ENCODE peak calls at places on chromosomes 7 and 10, in four cellular contexts. N is RPMI8226, L is AG04449, W is activated T-cell treated with anti-CD3 and anti-CD28 coated beads for 1 hour. A is an unnamed sample.

GRCh38 chr10:1507436-1507835 is 229.9 kb downstream of the ADARB2 start:
- DNase-seq in N (no peak), L (no peak), W (no peak), A (no peak)

GRCh38 chr10:126309193-126309592 is 79.1 kb downstream of the ADAM12 start:
- DNase-seq in N (no peak), L (no peak), W (no peak), A (no peak)

GRCh38 chr10:59753267-59753666 is at the start of gene MRLN:
- DNase-seq in N (no peak), L (no peak), W (no peak), A (no peak)

GRCh38 chr7:77415822-77416620 is at the start of gene GSAP:
- DNase-seq in N (peak; percentile 63), L (no peak), W (peak; percentile 40), A (no peak)

GRCh38 chr10:129877773-129878371 is 86.2 kb downstream of the EBF3 start:
- DNase-seq in N (peak; percentile 36), L (no peak), W (peak; percentile 11), A (peak; percentile 11)

GRCh38 chr7:20858913-20859312 is 72.2 kb upstream of the SP8 start:
- DNase-seq in N (no peak), L (no peak), W (no peak), A (no peak)

GRCh38 chr7:107999814-108000560 is 3.0 kb downstream of the LAMB1 start:
- DNase-seq in N (no peak), L (no peak), W (no peak), A (peak; percentile 21)

GRCh38 chr7:133529861-133530260 is 277.0 kb downstream of the EXOC4 start:
- DNase-seq in N (no peak), L (no peak), W (no peak), A (no peak)

GRCh38 chr7:12685550-12685949 is 1.9 kb upstream of the ARL4A start:
- DNase-seq in N (no peak), L (no peak), W (peak; percentile 9), A (peak; percentile 52)

GRCh38 chr10:79387466-79387973 is 40.3 kb downstream of the PPIF start:
- DNase-seq in N (no peak), L (no peak), W (no peak), A (no peak)

GRCh38 chr10:133016493-133017202 is 71.1 kb upstream of the ADGRA1 start:
- DNase-seq in N (no peak), L (no peak), W (no peak), A (no peak)

GRCh38 chr10:79047875-79048638 is 20.7 kb upstream of the ZMIZ1 start:
- DNase-seq in N (no peak), L (no peak), W (no peak), A (no peak)

GRCh38 chr10:3528271-3528670 is 256.7 kb downstream of the KLF6 start:
- DNase-seq in N (no peak), L (no peak), W (no peak), A (peak; percentile 86)